ENCODE peak calls at places on chromosomes 7 and 10, in nine cellular contexts. One of them, this sample, is unnamed. For H3K4me1, the result is how much of the 10 kb centered on the place peaks cover.

GRCh38 chr7:41316410-41316809 is 386.5 kb downstream of the INHBA start:
- DNase-seq in HCT116: no peak
- DNase-seq in MM.1S: no peak
- DNase-seq in PC-3: no peak
- DNase-seq in neural progenitor cell: no peak
- DNase-seq in OCI-LY7: no peak
- DNase-seq in hepatocyte: peak
- DNase-seq in SK-N-SH: no peak
- DNase-seq in GM23338: no peak
- DNase-seq in this sample: peak

GRCh38 chr7:105277341-105277740 is 111.4 kb downstream of the SRPK2 start:
- DNase-seq in HCT116: no peak
- DNase-seq in MM.1S: no peak
- DNase-seq in PC-3: peak
- DNase-seq in neural progenitor cell: no peak
- DNase-seq in OCI-LY7: no peak
- DNase-seq in hepatocyte: peak
- DNase-seq in SK-N-SH: no peak
- DNase-seq in GM23338: no peak
- DNase-seq in this sample: peak

GRCh38 chr10:1156616-1156886 is 100.4 kb downstream of the WDR37 start:
- DNase-seq in HCT116: no peak
- DNase-seq in MM.1S: no peak
- DNase-seq in PC-3: no peak
- DNase-seq in neural progenitor cell: no peak
- DNase-seq in OCI-LY7: no peak
- DNase-seq in hepatocyte: no peak
- DNase-seq in SK-N-SH: no peak
- DNase-seq in GM23338: no peak
- DNase-seq in this sample: no peak

GRCh38 chr10:36344240-36344639 is 702.1 kb upstream of the FZD8 start:
- DNase-seq in HCT116: no peak
- DNase-seq in MM.1S: no peak
- DNase-seq in PC-3: peak
- DNase-seq in neural progenitor cell: no peak
- DNase-seq in OCI-LY7: no peak
- DNase-seq in hepatocyte: no peak
- DNase-seq in SK-N-SH: no peak
- DNase-seq in GM23338: no peak
- DNase-seq in this sample: peak

GRCh38 chr10:30207485-30208052 is 141.5 kb downstream of the MTPAP start:
- DNase-seq in HCT116: no peak
- DNase-seq in MM.1S: peak
- DNase-seq in PC-3: peak
- DNase-seq in neural progenitor cell: no peak
- DNase-seq in OCI-LY7: no peak
- DNase-seq in hepatocyte: no peak
- DNase-seq in SK-N-SH: no peak
- DNase-seq in GM23338: peak
- DNase-seq in this sample: no peak

GRCh38 chr10:70575874-70576802 is 26.4 kb downstream of the PRF1 start:
- DNase-seq in HCT116: peak
- DNase-seq in MM.1S: peak
- DNase-seq in PC-3: peak
- DNase-seq in neural progenitor cell: no peak
- DNase-seq in OCI-LY7: peak
- DNase-seq in hepatocyte: peak
- DNase-seq in SK-N-SH: peak
- DNase-seq in GM23338: no peak
- DNase-seq in this sample: peak

GRCh38 chr10:34689053-34689452 is 126.0 kb downstream of the PARD3 start:
- DNase-seq in HCT116: no peak
- DNase-seq in MM.1S: no peak
- DNase-seq in PC-3: peak
- DNase-seq in neural progenitor cell: no peak
- DNase-seq in OCI-LY7: no peak
- DNase-seq in hepatocyte: no peak
- DNase-seq in SK-N-SH: no peak
- DNase-seq in GM23338: no peak
- DNase-seq in this sample: peak

GRCh38 chr10:133180192-133180914 is 20.3 kb downstream of the KNDC1 start:
- DNase-seq in HCT116: no peak
- DNase-seq in MM.1S: no peak
- DNase-seq in PC-3: no peak
- DNase-seq in neural progenitor cell: no peak
- DNase-seq in OCI-LY7: no peak
- DNase-seq in hepatocyte: no peak
- DNase-seq in SK-N-SH: no peak
- DNase-seq in GM23338: no peak
- DNase-seq in this sample: no peak

GRCh38 chr7:117061751-117062150 is 108.5 kb downstream of the ST7 start:
- DNase-seq in HCT116: no peak
- DNase-seq in MM.1S: no peak
- DNase-seq in PC-3: peak
- DNase-seq in neural progenitor cell: no peak
- DNase-seq in OCI-LY7: no peak
- DNase-seq in hepatocyte: no peak
- DNase-seq in SK-N-SH: no peak
- DNase-seq in GM23338: no peak
- DNase-seq in this sample: peak

GRCh38 chr10:124701435-124701834 is 42.7 kb downstream of the FAM53B start:
- DNase-seq in HCT116: no peak
- DNase-seq in MM.1S: no peak
- DNase-seq in PC-3: no peak
- DNase-seq in neural progenitor cell: no peak
- DNase-seq in OCI-LY7: no peak
- DNase-seq in hepatocyte: no peak
- DNase-seq in SK-N-SH: no peak
- DNase-seq in GM23338: no peak
- DNase-seq in this sample: peak

GRCh38 chr10:29861811-29862505 is 197.4 kb downstream of the JCAD start:
- DNase-seq in HCT116: no peak
- DNase-seq in MM.1S: no peak
- DNase-seq in PC-3: peak
- DNase-seq in neural progenitor cell: no peak
- DNase-seq in OCI-LY7: no peak
- DNase-seq in hepatocyte: no peak
- DNase-seq in SK-N-SH: no peak
- DNase-seq in GM23338: no peak
- DNase-seq in this sample: peak

GRCh38 chr7:12565873-12566272 is 4.6 kb upstream of the SCIN start:
- DNase-seq in HCT116: no peak
- DNase-seq in MM.1S: no peak
- DNase-seq in PC-3: no peak
- DNase-seq in neural progenitor cell: no peak
- DNase-seq in OCI-LY7: no peak
- DNase-seq in hepatocyte: no peak
- DNase-seq in SK-N-SH: no peak
- DNase-seq in GM23338: no peak
- DNase-seq in this sample: no peak

GRCh38 chr10:60237977-60238376 is 151.7 kb downstream of the ANK3 start:
- DNase-seq in HCT116: no peak
- DNase-seq in MM.1S: no peak
- DNase-seq in PC-3: peak
- DNase-seq in neural progenitor cell: no peak
- DNase-seq in OCI-LY7: peak
- DNase-seq in hepatocyte: no peak
- DNase-seq in SK-N-SH: no peak
- DNase-seq in GM23338: no peak
- DNase-seq in this sample: peak

GRCh38 chr7:102413071-102413470 is 16.9 kb downstream of the PRKRIP1 start:
- DNase-seq in HCT116: no peak
- DNase-seq in MM.1S: no peak
- DNase-seq in PC-3: no peak
- DNase-seq in neural progenitor cell: no peak
- DNase-seq in OCI-LY7: no peak
- DNase-seq in hepatocyte: no peak
- DNase-seq in SK-N-SH: no peak
- DNase-seq in GM23338: no peak
- DNase-seq in this sample: no peak

GRCh38 chr7:33039257-33039904 is 23.2 kb downstream of the NT5C3A start:
- DNase-seq in HCT116: no peak
- DNase-seq in MM.1S: peak
- DNase-seq in PC-3: no peak
- DNase-seq in neural progenitor cell: no peak
- DNase-seq in OCI-LY7: peak
- DNase-seq in hepatocyte: no peak
- DNase-seq in SK-N-SH: no peak
- DNase-seq in GM23338: no peak
- DNase-seq in this sample: peak

DNA sequence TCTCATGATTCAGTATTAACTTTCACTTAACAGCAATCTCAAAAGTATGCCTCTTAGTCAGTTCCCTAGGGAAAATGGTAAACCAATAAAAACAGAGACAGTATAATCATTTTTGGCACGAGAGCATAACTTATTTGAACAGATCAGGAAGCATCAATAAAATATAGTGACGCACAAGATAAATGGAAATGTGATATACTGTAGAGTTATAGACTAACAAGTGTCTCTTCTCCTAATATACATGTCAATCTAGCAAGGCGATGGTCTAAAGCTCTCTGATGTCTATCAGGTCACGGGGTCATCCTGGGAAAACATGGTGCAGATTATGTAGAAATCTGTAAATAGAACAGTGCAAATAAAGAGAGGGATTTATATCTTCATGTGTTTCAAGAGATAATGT is 131.6 kb downstream of the HGF start:
- DNase-seq in HCT116: no peak
- DNase-seq in MM.1S: no peak
- DNase-seq in PC-3: peak
- DNase-seq in neural progenitor cell: no peak
- DNase-seq in OCI-LY7: no peak
- DNase-seq in hepatocyte: no peak
- DNase-seq in SK-N-SH: no peak
- DNase-seq in GM23338: no peak
- DNase-seq in this sample: peak
- H3K4me1 ChIP-seq in HCT116: under half
- H3K4me1 ChIP-seq in MM.1S: under half
- H3K4me1 ChIP-seq in PC-3: under half
- H3K4me1 ChIP-seq in neural progenitor cell: under half
- H3K4me1 ChIP-seq in OCI-LY7: under half
- H3K4me1 ChIP-seq in hepatocyte: under half
- H3K4me1 ChIP-seq in SK-N-SH: under half
- H3K4me1 ChIP-seq in GM23338: under half
- H3K4me1 ChIP-seq in this sample: under half

GRCh38 chr7:118753464-118753863 is 529.0 kb downstream of the ANKRD7 start:
- DNase-seq in HCT116: no peak
- DNase-seq in MM.1S: no peak
- DNase-seq in PC-3: no peak
- DNase-seq in neural progenitor cell: no peak
- DNase-seq in OCI-LY7: no peak
- DNase-seq in hepatocyte: no peak
- DNase-seq in SK-N-SH: no peak
- DNase-seq in GM23338: no peak
- DNase-seq in this sample: no peak

GRCh38 chr7:118754608-118755007 is 530.1 kb downstream of the ANKRD7 start:
- DNase-seq in HCT116: no peak
- DNase-seq in MM.1S: no peak
- DNase-seq in PC-3: no peak
- DNase-seq in neural progenitor cell: no peak
- DNase-seq in OCI-LY7: no peak
- DNase-seq in hepatocyte: no peak
- DNase-seq in SK-N-SH: no peak
- DNase-seq in GM23338: no peak
- DNase-seq in this sample: no peak

GRCh38 chr7:118758582-118758981 is 534.1 kb downstream of the ANKRD7 start:
- DNase-seq in HCT116: no peak
- DNase-seq in MM.1S: no peak
- DNase-seq in PC-3: no peak
- DNase-seq in neural progenitor cell: no peak
- DNase-seq in OCI-LY7: no peak
- DNase-seq in hepatocyte: no peak
- DNase-seq in SK-N-SH: no peak
- DNase-seq in GM23338: no peak
- DNase-seq in this sample: no peak

DNA sequence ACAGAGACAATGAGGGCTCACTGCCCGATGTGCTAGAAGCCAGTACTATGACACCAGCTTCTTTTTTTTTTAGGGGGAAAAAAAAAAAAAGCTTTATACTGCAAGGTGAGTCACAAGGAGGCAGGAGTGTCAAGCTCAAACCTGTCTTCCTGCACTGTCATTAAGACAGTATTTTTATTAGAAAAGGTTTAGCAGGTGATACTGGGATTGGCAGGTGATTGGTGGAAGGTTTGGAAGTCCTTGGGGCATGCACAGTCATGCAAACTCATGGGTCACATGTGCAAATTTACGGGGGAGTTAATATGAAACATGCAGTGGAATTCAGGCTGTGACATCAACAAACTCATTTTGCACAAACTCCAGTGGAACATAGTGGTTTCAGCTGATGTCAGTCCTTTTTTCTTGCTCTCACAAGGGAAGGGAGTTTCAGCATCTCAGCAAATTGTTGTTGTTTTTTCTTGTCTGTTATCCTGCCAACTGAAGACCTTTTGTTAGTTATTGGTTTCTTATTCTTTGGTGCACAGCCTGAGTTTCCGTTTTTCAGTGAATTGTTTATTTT is 530.6 kb downstream of the ANKRD7 start:
- DNase-seq in HCT116: no peak
- DNase-seq in MM.1S: peak
- DNase-seq in PC-3: peak
- DNase-seq in neural progenitor cell: no peak
- DNase-seq in OCI-LY7: no peak
- DNase-seq in hepatocyte: no peak
- DNase-seq in SK-N-SH: no peak
- DNase-seq in GM23338: no peak
- DNase-seq in this sample: no peak
- TF ChIP-seq EZH2phosphoT487 in HCT116: no peak
- TF ChIP-seq EZH2phosphoT487 in MM.1S: no peak
- TF ChIP-seq EZH2phosphoT487 in PC-3: no peak
- TF ChIP-seq EZH2phosphoT487 in neural progenitor cell: no peak
- TF ChIP-seq EZH2phosphoT487 in OCI-LY7: no peak
- TF ChIP-seq EZH2phosphoT487 in hepatocyte: no peak
- TF ChIP-seq EZH2phosphoT487 in SK-N-SH: no peak
- TF ChIP-seq EZH2phosphoT487 in GM23338: no peak
- TF ChIP-seq EZH2phosphoT487 in this sample: no peak

DNA sequence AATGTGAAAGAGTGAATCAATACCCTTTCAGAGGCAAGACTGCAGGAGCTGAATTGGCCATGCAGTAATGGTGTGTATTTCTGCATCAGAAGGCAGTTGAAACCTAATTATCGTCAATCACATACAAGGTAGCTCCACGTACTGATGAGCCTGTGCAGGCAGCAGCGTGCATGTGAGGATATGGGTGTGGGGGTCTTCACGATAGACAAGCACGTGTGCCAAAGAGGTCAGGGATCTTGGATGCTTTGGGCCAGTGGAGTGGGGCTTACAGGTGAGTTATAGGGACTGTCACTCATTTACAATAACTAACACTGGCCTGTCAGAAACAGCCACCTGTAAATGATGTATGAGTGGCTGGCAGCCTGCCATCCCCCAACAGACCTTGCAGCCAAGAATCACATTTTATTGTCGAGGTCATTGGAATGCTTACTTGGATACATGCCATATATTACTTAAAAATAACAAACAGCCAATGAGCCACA is 210.9 kb downstream of the SKAP2 start:
- DNase-seq in HCT116: no peak
- DNase-seq in MM.1S: no peak
- DNase-seq in PC-3: peak
- DNase-seq in neural progenitor cell: no peak
- DNase-seq in OCI-LY7: no peak
- DNase-seq in hepatocyte: peak
- DNase-seq in SK-N-SH: no peak
- DNase-seq in GM23338: no peak
- DNase-seq in this sample: no peak
- H3K4me1 ChIP-seq in HCT116: under half
- H3K4me1 ChIP-seq in MM.1S: under half
- H3K4me1 ChIP-seq in PC-3: under half
- H3K4me1 ChIP-seq in neural progenitor cell: under half
- H3K4me1 ChIP-seq in OCI-LY7: under half
- H3K4me1 ChIP-seq in hepatocyte: under half
- H3K4me1 ChIP-seq in SK-N-SH: under half
- H3K4me1 ChIP-seq in GM23338: half or more
- H3K4me1 ChIP-seq in this sample: under half

GRCh38 chr7:2198760-2199159 is 34.0 kb downstream of the MAD1L1 start:
- DNase-seq in HCT116: no peak
- DNase-seq in MM.1S: no peak
- DNase-seq in PC-3: no peak
- DNase-seq in neural progenitor cell: no peak
- DNase-seq in OCI-LY7: no peak
- DNase-seq in hepatocyte: no peak
- DNase-seq in SK-N-SH: no peak
- DNase-seq in GM23338: no peak
- DNase-seq in this sample: no peak
- TF ChIP-seq EZH2phosphoT487 in HCT116: no peak
- TF ChIP-seq EZH2phosphoT487 in MM.1S: no peak
- TF ChIP-seq EZH2phosphoT487 in PC-3: no peak
- TF ChIP-seq EZH2phosphoT487 in neural progenitor cell: no peak
- TF ChIP-seq EZH2phosphoT487 in OCI-LY7: no peak
- TF ChIP-seq EZH2phosphoT487 in hepatocyte: no peak
- TF ChIP-seq EZH2phosphoT487 in SK-N-SH: no peak
- TF ChIP-seq EZH2phosphoT487 in GM23338: no peak
- TF ChIP-seq EZH2phosphoT487 in this sample: no peak